ENCODE peak calls at places on chromosomes 2 and 18, in four cellular contexts. U is body of pancreas, D is mammary epithelial cell, Z is IMR-90. Y is an unnamed sample.

GRCh38 chr2:118430510-118431187 is 342.4 kb downstream of the INSIG2 start:
- DNase-seq in U (no peak), D (peak; percentile 88), Z (no peak), Y (peak; percentile 25)

GRCh38 chr2:116222793-116223192 is 1591.7 kb upstream of the DDX18 start:
- DNase-seq in U (no peak), D (no peak), Z (no peak), Y (no peak)

GRCh38 chr2:219497495-219498279 is 1.0 kb upstream of the GMPPA start:
- DNase-seq in U (peak; percentile 92), D (peak; percentile 66), Z (peak; percentile 74), Y (peak; percentile 53)

GRCh38 chr2:178284613-178285286 is 90.4 kb downstream of the OSBPL6 start:
- DNase-seq in U (no peak), D (no peak), Z (no peak), Y (no peak)

GRCh38 chr2:230327418-230328154 is 593 bp downstream of the SP140L start:
- DNase-seq in U (no peak), D (no peak), Z (no peak), Y (no peak)

GRCh38 chr2:174753038-174753633 is 11.1 kb downstream of the CHRNA1 start:
- DNase-seq in U (no peak), D (no peak), Z (no peak), Y (no peak)

GRCh38 chr2:229852565-229852964 is 69.2 kb downstream of the TRIP12 start:
- DNase-seq in U (peak; percentile 12), D (no peak), Z (peak; percentile 87), Y (peak; percentile 85)

GRCh38 chr2:201261471-201261870 is 1.1 kb downstream of the CASP8 start:
- DNase-seq in U (no peak), D (no peak), Z (no peak), Y (no peak)

GRCh38 chr2:120587326-120587996 is 148.2 kb upstream of the GLI2 start:
- DNase-seq in U (no peak), D (no peak), Z (no peak), Y (no peak)

GRCh38 chr2:75512455-75513212 is 48.1 kb downstream of the EVA1A start:
- DNase-seq in U (no peak), D (no peak), Z (no peak), Y (no peak)

GRCh38 chr2:111909079-111909478 is 10.7 kb downstream of the MERTK start:
- DNase-seq in U (no peak), D (no peak), Z (no peak), Y (no peak)

GRCh38 chr2:158394453-158394852 is 62.1 kb downstream of the CCDC148 start:
- DNase-seq in U (no peak), D (no peak), Z (no peak), Y (no peak)

GRCh38 chr18:44961288-44961687 is 280.6 kb downstream of the SETBP1 start:
- DNase-seq in U (no peak), D (no peak), Z (no peak), Y (no peak)

GRCh38 chr2:218849721-218850120 is 9.9 kb upstream of the WNT6 start:
- DNase-seq in U (no peak), D (peak; percentile 67), Z (no peak), Y (no peak)

GRCh38 chr2:98869272-98869641 is 66.8 kb downstream of the CRACDL start:
- DNase-seq in U (peak; percentile 93), D (peak; percentile 42), Z (no peak), Y (no peak)

GRCh38 chr2:62569907-62570793 is 64.2 kb upstream of the TMEM17 start:
- DNase-seq in U (peak; percentile 84), D (no peak), Z (no peak), Y (no peak)

GRCh38 chr2:106863387-106863786 is 22.6 kb downstream of the ST6GAL2 start:
- DNase-seq in U (no peak), D (no peak), Z (no peak), Y (no peak)
- TF ChIP-seq CTCF in U (peak; percentile 9), D (no peak), Z (no peak), Y (peak; percentile 55)

DNA sequence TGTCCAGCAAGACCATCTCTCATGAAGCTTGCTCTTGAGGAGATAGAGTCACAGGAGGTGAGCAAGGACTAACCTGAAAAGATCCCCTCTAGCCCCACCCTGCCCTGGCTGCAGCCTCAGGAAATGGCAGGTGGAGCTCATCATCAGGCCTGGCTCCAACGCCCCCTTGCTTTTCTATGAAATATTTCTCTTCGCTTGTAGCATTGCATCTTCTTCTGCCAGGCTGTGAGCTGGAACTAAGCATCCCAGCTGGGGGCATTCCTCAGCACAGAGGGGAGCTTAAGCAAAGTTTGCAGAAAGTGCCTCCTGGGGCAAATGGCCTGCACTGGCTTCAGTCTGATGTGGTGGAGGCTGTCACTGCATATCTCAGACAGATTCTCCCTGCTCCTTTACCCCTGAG is 90.1 kb upstream of the LGALSL start:
- DNase-seq in U (no peak), D (no peak), Z (no peak), Y (no peak)
- H3K27ac ChIP-seq in U (no peak overlapping the region), D (no peak overlapping the region), Z (no peak overlapping the region), Y (no peak overlapping the region)

DNA sequence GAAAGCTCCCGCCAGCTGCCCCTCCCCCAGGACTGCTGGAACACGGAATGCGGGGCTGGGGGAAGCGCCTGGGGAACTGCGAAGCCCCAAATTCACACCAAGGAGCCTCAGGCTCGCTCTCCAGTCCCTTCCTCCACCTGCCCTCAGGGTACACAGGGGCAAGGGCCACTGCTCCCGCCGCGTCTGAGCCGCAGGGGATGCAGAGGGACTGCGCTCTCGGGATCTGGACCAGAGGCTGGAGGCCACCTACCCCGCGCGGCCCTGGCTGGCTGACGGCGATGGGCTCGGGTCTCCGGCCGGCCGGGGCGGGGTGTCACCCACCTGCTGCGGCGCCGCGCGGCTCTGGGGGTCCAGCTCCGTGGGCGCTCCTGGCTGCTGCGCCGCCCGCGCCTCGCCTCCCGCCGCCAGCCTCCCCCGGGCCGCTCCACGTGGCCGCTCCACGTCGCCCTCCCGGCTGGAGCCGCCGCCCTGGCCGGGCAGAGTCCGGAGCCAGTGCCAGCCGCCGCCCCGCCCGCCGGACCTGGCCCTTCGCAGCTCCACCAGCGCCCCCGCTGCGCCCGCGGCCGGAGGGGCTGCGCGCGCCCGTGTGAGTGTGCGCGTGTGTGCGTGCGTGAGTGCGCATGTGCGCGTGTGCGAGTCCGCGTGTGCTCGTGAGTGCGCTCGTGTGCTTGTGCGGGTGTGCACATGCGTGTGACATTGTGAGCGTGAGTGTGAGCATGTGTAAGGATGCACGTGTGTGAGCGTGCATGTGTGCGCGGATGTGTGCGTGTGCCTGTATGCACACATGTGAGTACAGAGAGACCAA is at the start of gene CGREF1:
- DNase-seq in U (no peak), D (no peak), Z (no peak), Y (no peak)
- H3K4me3 ChIP-seq in U (no peak within 1 kb of the TSS), D (peak within 1 kb of the TSS; percentile 52), Z (peak within 1 kb of the TSS; percentile 42), Y (peak within 1 kb of the TSS; percentile 48)

GRCh38 chr2:8259106-8259840 is 422.6 kb upstream of the ID2 start:
- DNase-seq in U (peak; percentile 43), D (no peak), Z (no peak), Y (no peak)
- TF ChIP-seq CTCF in U (no peak), D (no peak), Z (no peak), Y (no peak)

GRCh38 chr2:73067043-73067442 is 4.5 kb downstream of the SFXN5 start:
- DNase-seq in U (no peak), D (no peak), Z (no peak), Y (no peak)

GRCh38 chr2:73059106-73059505 is 12.4 kb downstream of the SFXN5 start:
- DNase-seq in U (no peak), D (no peak), Z (no peak), Y (no peak)

GRCh38 chr2:73063909-73064875 is 7.3 kb downstream of the SFXN5 start:
- DNase-seq in U (no peak), D (peak; percentile 73), Z (peak; percentile 86), Y (peak; percentile 73)

GRCh38 chr2:73068147-73068546 is 3.4 kb downstream of the SFXN5 start:
- DNase-seq in U (no peak), D (peak; percentile 67), Z (no peak), Y (no peak)

GRCh38 chr2:73063472-73063871 is 8.0 kb downstream of the SFXN5 start:
- DNase-seq in U (no peak), D (no peak), Z (no peak), Y (no peak)
- H3K27ac ChIP-seq in U (no peak overlapping the region), D (peak overlapping the region; percentile 52), Z (peak overlapping the region; percentile 68), Y (peak overlapping the region; percentile 80)

GRCh38 chr18:31774477-31774785 is 13.8 kb upstream of the SLC25A52 start:
- DNase-seq in U (no peak), D (no peak), Z (no peak), Y (no peak)

GRCh38 chr18:31772699-31773098 is 12.0 kb upstream of the SLC25A52 start:
- DNase-seq in U (no peak), D (no peak), Z (no peak), Y (no peak)

GRCh38 chr18:31774960-31775359 is 14.3 kb upstream of the SLC25A52 start:
- DNase-seq in U (no peak), D (no peak), Z (no peak), Y (no peak)

GRCh38 chr18:31778391-31778950 is 17.8 kb upstream of the SLC25A52 start:
- DNase-seq in U (no peak), D (no peak), Z (no peak), Y (no peak)

GRCh38 chr18:31773774-31774476 is 13.2 kb upstream of the SLC25A52 start:
- DNase-seq in U (no peak), D (no peak), Z (no peak), Y (no peak)
- H3K4me3 ChIP-seq in U (no peak overlapping the region), D (no peak overlapping the region), Z (no peak overlapping the region), Y (no peak overlapping the region)

DNA sequence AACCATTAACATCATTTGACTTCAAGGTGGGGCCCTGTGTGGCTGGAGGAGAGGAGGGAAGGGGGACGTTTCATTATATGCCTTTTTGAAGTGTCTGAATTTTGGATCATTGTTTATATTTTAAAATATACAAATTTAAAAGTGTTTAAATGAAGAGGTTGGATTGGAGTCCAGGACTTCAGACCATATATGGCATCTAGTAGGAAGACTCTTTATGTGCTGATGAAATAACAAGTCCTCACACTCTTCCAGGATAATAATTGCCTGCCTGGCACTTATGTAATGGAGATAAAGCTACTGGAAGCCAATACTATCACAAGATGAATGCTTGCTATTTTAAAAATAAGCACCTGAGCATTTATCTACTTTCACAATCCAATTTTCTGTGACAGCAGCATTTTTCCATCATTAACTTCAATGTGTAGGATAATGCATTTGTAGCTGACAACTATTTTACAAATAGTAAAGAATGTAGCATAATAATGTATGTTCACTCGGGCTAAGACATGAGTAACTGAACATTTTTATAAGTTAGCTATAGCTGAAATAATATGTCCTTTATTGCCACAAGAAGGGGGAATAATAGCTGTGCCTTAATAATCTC is 188.4 kb downstream of the MTCL1 start:
- DNase-seq in U (no peak), D (no peak), Z (no peak), Y (no peak)
- TF ChIP-seq CTCF in U (no peak), D (no peak), Z (no peak), Y (no peak)

DNA sequence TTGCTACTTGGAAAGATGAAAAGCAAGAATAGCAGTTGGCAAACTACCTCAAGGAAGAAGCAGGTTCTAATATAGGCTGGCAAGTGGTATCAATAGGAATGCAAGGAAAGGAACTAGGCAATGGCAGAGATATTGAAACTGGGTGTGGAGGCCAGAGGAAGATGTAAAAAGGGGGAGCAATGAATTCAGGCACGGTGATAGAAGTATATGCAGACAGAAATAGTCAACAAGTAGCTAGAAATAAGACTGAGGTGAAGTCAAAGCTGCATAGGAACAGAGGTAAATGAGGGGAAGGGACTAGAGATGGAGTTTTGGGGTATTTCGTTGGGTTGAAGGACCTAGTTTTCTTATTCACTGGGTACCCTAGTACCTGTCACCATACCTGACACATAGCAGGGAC is 4.1 kb downstream of the PCBP1 start:
- DNase-seq in U (no peak), D (no peak), Z (no peak), Y (no peak)
- H3K27ac ChIP-seq in U (no peak overlapping the region), D (no peak overlapping the region), Z (no peak overlapping the region), Y (no peak overlapping the region)

Y was measured in brain microvascular endothelial cell.